ENCODE peak calls at places on chromosome 19, in six cellular contexts. W is NCI-H526, U is HS-5, P is endothelial cell, M is memory B cell, R is ACHN. Y is an unnamed sample.

GRCh38 chr19:40771101-40771539 is 4.2 kb upstream of the MIA start:
- DNase-seq in M (no peak), U (no peak), W (no peak), P (no peak), R (peak), Y (no peak)

GRCh38 chr19:49165111-49165750 is 7.6 kb downstream of the TRPM4 start:
- DNase-seq in P (no peak), U (no peak), R (no peak), W (no peak), M (no peak), Y (no peak)

GRCh38 chr19:52679598-52679997 is 41.4 kb upstream of the ZNF83 start:
- DNase-seq in U (no peak), P (no peak), R (no peak), M (no peak), W (peak), Y (no peak)

GRCh38 chr19:22144394-22144793 is 52.4 kb downstream of the ZNF676 start:
- DNase-seq in R (peak), P (no peak), M (no peak), W (no peak), U (no peak), Y (no peak)

GRCh38 chr19:47095707-47096704 is 17.6 kb downstream of the ZC3H4 start:
- DNase-seq in R (no peak), W (peak), U (no peak), M (no peak), P (no peak), Y (no peak)

GRCh38 chr19:54341295-54341694 is 2.3 kb upstream of the LILRA4 start:
- DNase-seq in P (no peak), U (no peak), W (no peak), R (no peak), M (no peak), Y (no peak)

GRCh38 chr19:19661141-19661674 is 2.3 kb downstream of the ATP13A1 start:
- DNase-seq in W (no peak), U (no peak), M (no peak), R (no peak), P (no peak), Y (peak)

GRCh38 chr19:6458695-6459355 is 767 bp downstream of the SLC25A23 start:
- DNase-seq in P (no peak), W (no peak), U (no peak), R (peak), M (peak), Y (no peak)

GRCh38 chr19:54475706-54476105 is 2.6 kb upstream of the CDC42EP5 start:
- DNase-seq in W (no peak), M (no peak), R (no peak), P (no peak), U (no peak), Y (no peak)

Y was measured in GM12892.